ENCODE peak calls at places on chromosomes 2 and 18, in four cellular contexts. K is A549, Q is sigmoid colon, P is AG09309. C is an unnamed sample.
A peak's percentile ranks its signal among the peaks of the same experiment; 100 is the strongest.

GRCh38 chr2:60158262-60158661 is 395.2 kb downstream of the BCL11A start:
- DNase-seq in K (no peak), Q (no peak), P (no peak), C (no peak)

GRCh38 chr2:74552914-74553811 is 579 bp downstream of the LOXL3 start:
- DNase-seq in K (no peak), Q (peak; percentile 75), P (no peak), C (no peak)

GRCh38 chr18:74367905-74368304 is 52.3 kb downstream of the C18orf63 start:
- DNase-seq in K (no peak), Q (no peak), P (no peak), C (no peak)

GRCh38 chr2:202858601-202859000 is 13.0 kb downstream of the ICA1L start:
- DNase-seq in K (no peak), Q (no peak), P (no peak), C (no peak)

GRCh38 chr2:240353086-240353798 is 82.2 kb upstream of the GPC1 start:
- DNase-seq in K (no peak), Q (peak; percentile 63), P (no peak), C (no peak)

GRCh38 chr18:42182728-42183700 is 228.0 kb downstream of the PIK3C3 start:
- DNase-seq in K (no peak), Q (no peak), P (no peak), C (no peak)

GRCh38 chr2:135570884-135571283 is 39.6 kb downstream of the R3HDM1 start:
- DNase-seq in K (no peak), Q (no peak), P (no peak), C (no peak)

GRCh38 chr18:70296289-70296688 is 7.4 kb downstream of the SOCS6 start:
- DNase-seq in K (peak; percentile 90), Q (no peak), P (no peak), C (no peak)

GRCh38 chr18:3062798-3063563 is 50.0 kb upstream of the LPIN2 start:
- DNase-seq in K (peak; percentile 42), Q (peak; percentile 79), P (no peak), C (peak; percentile 49)

GRCh38 chr2:130359466-130359865 is 3.6 kb downstream of the PTPN18 start:
- DNase-seq in K (no peak), Q (no peak), P (no peak), C (no peak)

GRCh38 chr2:72929010-72929409 is 11.7 kb downstream of the EMX1 start:
- DNase-seq in K (no peak), Q (peak; percentile 14), P (no peak), C (no peak)

GRCh38 chr2:111167238-111168162 is 46.8 kb downstream of the BCL2L11 start:
- DNase-seq in K (no peak), Q (no peak), P (no peak), C (no peak)

GRCh38 chr2:238142382-238143205 is 4.1 kb downstream of the KLHL30 start:
- DNase-seq in K (no peak), Q (no peak), P (no peak), C (no peak)

GRCh38 chr2:48589170-48589767 is 28.4 kb upstream of the GTF2A1L start:
- DNase-seq in K (peak; percentile 54), Q (no peak), P (no peak), C (peak; percentile 72)

GRCh38 chr2:10273215-10274175 is 29.2 kb upstream of the HPCAL1 start:
- DNase-seq in K (no peak), Q (no peak), P (no peak), C (no peak)

GRCh38 chr2:219205981-219206441 is 571 bp upstream of the ZFAND2B start:
- DNase-seq in K (no peak), Q (peak; percentile 21), P (no peak), C (no peak)

GRCh38 chr2:191539068-191539467 is 138.9 kb upstream of the NABP1 start:
- DNase-seq in K (peak; percentile 23), Q (no peak), P (no peak), C (peak; percentile 56)

GRCh38 chr2:207245526-207245925 is 79.8 kb upstream of the KLF7 start:
- DNase-seq in K (no peak), Q (no peak), P (no peak), C (no peak)

GRCh38 chr2:224560549-224560948 is 24.6 kb downstream of the CUL3 start:
- DNase-seq in K (no peak), Q (no peak), P (no peak), C (no peak)

GRCh38 chr2:62221141-62221540 is 25.2 kb downstream of the B3GNT2 start:
- DNase-seq in K (no peak), Q (no peak), P (no peak), C (peak; percentile 87)

GRCh38 chr2:176769499-176770350 is 442.9 kb upstream of the HNRNPA3 start:
- DNase-seq in K (no peak), Q (no peak), P (no peak), C (no peak)

GRCh38 chr2:179297922-179298321 is 33.3 kb upstream of the SESTD1 start:
- DNase-seq in K (no peak), Q (no peak), P (no peak), C (no peak)

GRCh38 chr2:25521126-25521525 is 152.3 kb downstream of the DTNB start:
- DNase-seq in K (no peak), Q (no peak), P (no peak), C (no peak)

GRCh38 chr2:124836415-124836814 is 811.3 kb downstream of the CNTNAP5 start:
- DNase-seq in K (no peak), Q (no peak), P (peak; percentile 52), C (peak; percentile 46)

GRCh38 chr18:36828630-36829361 is at the start of the genes KIAA1328 and TPGS2:
- DNase-seq in K (peak; percentile 88), Q (peak; percentile 90), P (no peak), C (peak; percentile 89)

GRCh38 chr2:124437811-124438210 is 412.7 kb downstream of the CNTNAP5 start:
- DNase-seq in K (no peak), Q (no peak), P (no peak), C (peak; percentile 11)

GRCh38 chr2:54673501-54673998 is 49.9 kb upstream of the EML6 start:
- DNase-seq in K (no peak), Q (peak; percentile 93), P (no peak), C (peak; percentile 93)

GRCh38 chr2:195407782-195408181 is 249.2 kb upstream of the SLC39A10 start:
- DNase-seq in K (peak; percentile 48), Q (no peak), P (peak; percentile 11), C (peak; percentile 39)

GRCh38 chr18:68263481-68263880 is 451.4 kb downstream of the TMX3 start:
- DNase-seq in K (no peak), Q (no peak), P (peak; percentile 25), C (peak; percentile 35)

GRCh38 chr2:52429740-52430139 is 1337.9 kb upstream of the CHAC2 start:
- DNase-seq in K (no peak), Q (no peak), P (no peak), C (peak; percentile 54)

GRCh38 chr2:197810023-197810422 is 5.6 kb downstream of the PLCL1 start:
- DNase-seq in K (no peak), Q (no peak), P (no peak), C (no peak)

GRCh38 chr2:197810490-197810889 is 6.1 kb downstream of the PLCL1 start:
- DNase-seq in K (no peak), Q (no peak), P (no peak), C (no peak)

GRCh38 chr2:197805598-197806316 is 1.4 kb downstream of the PLCL1 start:
- DNase-seq in K (no peak), Q (no peak), P (no peak), C (no peak)

GRCh38 chr2:197806317-197806633 is 1.9 kb downstream of the PLCL1 start:
- DNase-seq in K (no peak), Q (no peak), P (no peak), C (no peak)

DNA sequence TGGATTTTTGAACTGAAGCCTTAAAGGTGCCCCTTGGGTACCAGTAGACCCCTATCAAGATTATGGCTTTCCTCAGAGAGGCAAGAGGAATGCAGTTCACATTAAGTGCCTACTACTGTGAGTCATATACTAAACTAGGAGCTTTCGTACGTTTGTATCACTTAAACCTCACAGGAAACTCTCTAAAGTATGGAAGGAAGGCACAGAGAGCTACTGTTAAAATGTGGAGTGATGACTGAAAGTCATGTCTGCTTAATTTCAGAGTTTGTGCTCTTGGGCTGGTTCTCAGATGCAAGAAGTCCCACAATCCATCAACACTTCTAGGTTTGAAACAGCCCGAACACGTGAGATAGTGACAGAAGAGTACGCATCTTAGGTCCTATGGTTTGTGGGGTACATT is 4.7 kb downstream of the PLCL1 start:
- DNase-seq in K (no peak), Q (no peak), P (no peak), C (no peak)
- H3K4me3 ChIP-seq in K (no peak overlapping the region), Q (no peak overlapping the region), P (no peak overlapping the region), C (no peak overlapping the region)

GRCh38 chr18:49021433-49022129 is 70.8 kb upstream of the SMAD7 start:
- DNase-seq in K (peak; percentile 67), Q (no peak), P (no peak), C (peak; percentile 49)
- TF ChIP-seq CTCF in K (peak; percentile 22), Q (no peak), P (peak; percentile 55), C (peak; percentile 47)

GRCh38 chr2:66435549-66435875 is 587 bp downstream of the MEIS1 start:
- DNase-seq in K (no peak), Q (no peak), P (no peak), C (peak; percentile 55)

GRCh38 chr2:66437601-66438497 is 2.9 kb downstream of the MEIS1 start:
- DNase-seq in K (no peak), Q (peak; percentile 77), P (no peak), C (peak; percentile 45)

GRCh38 chr2:66435963-66436362 is 1.0 kb downstream of the MEIS1 start:
- DNase-seq in K (no peak), Q (no peak), P (no peak), C (no peak)

GRCh38 chr2:66437055-66437454 is 2.1 kb downstream of the MEIS1 start:
- DNase-seq in K (no peak), Q (no peak), P (no peak), C (peak; percentile 45)

GRCh38 chr2:66436546-66436945 is 1.6 kb downstream of the MEIS1 start:
- DNase-seq in K (no peak), Q (no peak), P (no peak), C (no peak)
- H3K4me3 ChIP-seq in K (no peak overlapping the region), Q (peak overlapping the region; percentile 62), P (peak overlapping the region; percentile 96), C (peak overlapping the region; percentile 92)

GRCh38 chr18:65527879-65528633 is 222.8 kb upstream of the CDH7 start:
- DNase-seq in K (no peak), Q (no peak), P (no peak), C (no peak)

GRCh38 chr18:65526099-65526498 is 224.7 kb upstream of the CDH7 start:
- DNase-seq in K (no peak), Q (no peak), P (no peak), C (no peak)

GRCh38 chr18:65522907-65523306 is 227.9 kb upstream of the CDH7 start:
- DNase-seq in K (no peak), Q (no peak), P (no peak), C (no peak)

GRCh38 chr18:65523461-65523860 is 227.4 kb upstream of the CDH7 start:
- DNase-seq in K (no peak), Q (no peak), P (no peak), C (no peak)
- TF ChIP-seq CTCF in K (no peak), Q (no peak), P (no peak), C (no peak)

GRCh38 chr2:209463835-209464234 is 40.0 kb downstream of the MAP2 start:
- DNase-seq in K (no peak), Q (no peak), P (no peak), C (no peak)
- H3K4me3 ChIP-seq in K (no peak overlapping the region), Q (no peak overlapping the region), P (no peak overlapping the region), C (no peak overlapping the region)

C was measured in fibroblast of pulmonary artery.